ENCODE peak calls at places on chromosome 16, in four cellular contexts. One of them, this sample, is unnamed.

GRCh38 chr16:48378276-48378675 is 6.9 kb downstream of the SIAH1 start:
- DNase-seq in cardiac fibroblast: no peak
- DNase-seq in choroid plexus epithelial cell: no peak
- DNase-seq in ascending aorta: no peak
- DNase-seq in this sample: no peak

GRCh38 chr16:70715860-70716357 is 30.1 kb upstream of the MTSS2 start:
- DNase-seq in ascending aorta: no peak
- DNase-seq in cardiac fibroblast: peak
- DNase-seq in choroid plexus epithelial cell: peak
- DNase-seq in this sample: peak

GRCh38 chr16:15764112-15764511 is 92.7 kb downstream of the MYH11 start:
- DNase-seq in choroid plexus epithelial cell: no peak
- DNase-seq in cardiac fibroblast: no peak
- DNase-seq in ascending aorta: no peak
- DNase-seq in this sample: no peak

GRCh38 chr16:70800306-70800705 is 652 bp downstream of the VAC14 start:
- DNase-seq in cardiac fibroblast: no peak
- DNase-seq in choroid plexus epithelial cell: no peak
- DNase-seq in ascending aorta: no peak
- DNase-seq in this sample: no peak

GRCh38 chr16:2159052-2159838 is 3.7 kb downstream of the TRAF7 start:
- DNase-seq in choroid plexus epithelial cell: peak
- DNase-seq in cardiac fibroblast: peak
- DNase-seq in ascending aorta: peak
- DNase-seq in this sample: peak

GRCh38 chr16:83715217-83715920 is 92.4 kb upstream of the HSBP1 start:
- DNase-seq in cardiac fibroblast: no peak
- DNase-seq in choroid plexus epithelial cell: peak
- DNase-seq in ascending aorta: peak
- DNase-seq in this sample: peak

GRCh38 chr16:8850279-8850885 is 18.4 kb downstream of the CARHSP1 start:
- DNase-seq in choroid plexus epithelial cell: peak
- DNase-seq in ascending aorta: peak
- DNase-seq in cardiac fibroblast: peak
- DNase-seq in this sample: peak

GRCh38 chr16:70018254-70018653 is 67.1 kb downstream of the CLEC18A start:
- DNase-seq in cardiac fibroblast: peak
- DNase-seq in choroid plexus epithelial cell: peak
- DNase-seq in ascending aorta: no peak
- DNase-seq in this sample: no peak

GRCh38 chr16:50058091-50058771 is 7.5 kb upstream of the HEATR3 start:
- DNase-seq in choroid plexus epithelial cell: no peak
- DNase-seq in cardiac fibroblast: no peak
- DNase-seq in ascending aorta: no peak
- DNase-seq in this sample: no peak

GRCh38 chr16:70808371-70808770 is 7.4 kb upstream of the VAC14 start:
- DNase-seq in ascending aorta: no peak
- DNase-seq in choroid plexus epithelial cell: no peak
- DNase-seq in cardiac fibroblast: no peak
- DNase-seq in this sample: no peak

GRCh38 chr16:49458656-49459445 is 85.2 kb downstream of the C16orf78 start:
- DNase-seq in cardiac fibroblast: no peak
- DNase-seq in choroid plexus epithelial cell: no peak
- DNase-seq in ascending aorta: peak
- DNase-seq in this sample: no peak

DNA sequence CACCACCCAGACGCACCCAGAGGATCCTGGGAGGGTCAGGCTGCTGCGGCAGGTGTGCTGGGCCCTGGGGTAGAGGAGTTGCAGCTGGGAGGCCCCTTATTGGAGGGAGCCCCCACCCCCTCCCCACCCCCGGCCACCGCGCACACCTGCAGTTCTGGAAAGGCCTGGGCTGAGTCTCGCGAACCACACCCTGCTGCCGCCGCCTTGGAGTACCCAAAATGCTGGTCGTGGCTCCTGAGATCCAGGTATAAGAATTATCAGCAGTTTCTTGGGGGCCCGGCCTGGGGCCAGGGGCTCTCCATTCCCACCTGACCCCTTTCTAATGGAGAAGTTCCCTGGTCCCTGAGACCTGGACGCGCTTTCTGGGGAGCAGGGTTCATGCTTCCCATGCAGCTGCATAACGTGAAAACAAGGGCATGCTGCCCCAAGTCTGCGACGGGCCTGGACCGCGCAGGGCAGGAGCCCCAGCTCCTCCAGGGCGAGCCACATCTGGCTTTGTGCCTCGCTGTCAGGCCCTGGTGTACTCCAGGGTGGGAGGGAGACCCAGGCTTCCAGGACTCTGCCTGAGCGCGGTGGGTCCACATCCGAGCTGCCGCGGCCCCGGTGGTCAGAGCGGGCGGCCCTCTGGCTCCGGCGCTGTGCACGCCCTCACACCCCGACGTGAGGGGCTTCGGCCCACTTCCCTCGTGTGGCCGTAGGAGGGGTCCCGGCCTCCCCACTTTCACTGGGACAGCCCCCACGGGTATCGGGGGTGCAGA is 7.3 kb upstream of the SNAI3 start:
- DNase-seq in ascending aorta: no peak
- DNase-seq in cardiac fibroblast: no peak
- DNase-seq in choroid plexus epithelial cell: no peak
- DNase-seq in this sample: no peak
- H3K4me3 ChIP-seq in ascending aorta: no peak
- H3K4me3 ChIP-seq in cardiac fibroblast: no peak
- H3K4me3 ChIP-seq in choroid plexus epithelial cell: no peak
- H3K4me3 ChIP-seq in this sample: no peak

DNA sequence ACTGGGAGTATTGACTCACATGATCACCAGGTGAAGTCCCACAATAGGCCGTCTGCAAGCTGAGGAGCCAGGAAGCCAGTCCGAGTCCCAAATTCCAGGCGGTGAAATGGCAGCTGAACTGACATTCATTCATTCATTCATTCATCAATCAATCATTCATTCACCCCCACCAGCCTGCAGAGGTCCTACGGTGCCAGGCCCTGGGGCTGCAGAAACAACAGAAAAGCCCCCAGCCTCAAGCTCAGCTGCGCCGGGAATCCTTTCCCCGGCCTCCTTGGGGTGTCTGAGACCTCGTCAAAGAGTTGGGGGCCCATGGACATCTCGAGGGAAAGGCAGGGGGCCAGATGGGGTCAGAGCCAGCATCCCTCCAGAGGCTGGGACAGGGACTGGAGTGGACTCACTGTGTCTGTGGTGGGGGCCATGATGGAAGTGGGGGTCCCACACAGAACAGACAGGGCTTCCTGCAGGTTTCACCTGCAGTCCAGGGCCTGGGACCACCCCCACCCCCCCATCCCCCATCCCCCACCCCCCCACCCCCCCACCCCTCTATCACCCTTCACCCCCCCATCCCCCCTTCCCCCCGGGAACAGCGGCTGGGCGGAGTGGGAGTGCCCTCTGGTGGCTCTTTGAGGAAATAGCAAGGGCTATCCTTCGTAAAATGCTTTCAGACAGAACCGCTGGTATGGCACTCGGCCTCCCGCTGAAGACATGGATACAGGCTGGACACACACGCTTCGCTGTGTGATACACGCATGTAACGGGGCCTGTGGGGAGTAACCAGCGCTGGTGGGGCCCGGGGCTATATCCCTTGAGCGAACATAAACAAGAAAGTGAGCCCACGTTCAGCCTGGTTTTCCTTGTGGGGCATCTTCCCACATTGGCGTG is 8.5 kb upstream of the ZC3H18 start:
- DNase-seq in cardiac fibroblast: peak
- DNase-seq in choroid plexus epithelial cell: peak
- DNase-seq in ascending aorta: no peak
- DNase-seq in this sample: peak
- H3K4me3 ChIP-seq in cardiac fibroblast: peak
- H3K4me3 ChIP-seq in choroid plexus epithelial cell: peak
- H3K4me3 ChIP-seq in ascending aorta: peak
- H3K4me3 ChIP-seq in this sample: peak

GRCh38 chr16:3951861-3952332 is 71.4 kb upstream of the CREBBP start:
- DNase-seq in cardiac fibroblast: peak
- DNase-seq in choroid plexus epithelial cell: peak
- DNase-seq in ascending aorta: peak
- DNase-seq in this sample: peak

GRCh38 chr16:3949287-3949686 is 68.8 kb upstream of the CREBBP start:
- DNase-seq in ascending aorta: no peak
- DNase-seq in choroid plexus epithelial cell: no peak
- DNase-seq in cardiac fibroblast: peak
- DNase-seq in this sample: no peak

GRCh38 chr16:3952342-3953131 is 72.0 kb upstream of the CREBBP start:
- DNase-seq in ascending aorta: peak
- DNase-seq in choroid plexus epithelial cell: peak
- DNase-seq in cardiac fibroblast: peak
- DNase-seq in this sample: no peak

GRCh38 chr16:3949946-3950342 is 69.4 kb upstream of the CREBBP start:
- DNase-seq in ascending aorta: no peak
- DNase-seq in cardiac fibroblast: no peak
- DNase-seq in choroid plexus epithelial cell: no peak
- DNase-seq in this sample: no peak

DNA sequence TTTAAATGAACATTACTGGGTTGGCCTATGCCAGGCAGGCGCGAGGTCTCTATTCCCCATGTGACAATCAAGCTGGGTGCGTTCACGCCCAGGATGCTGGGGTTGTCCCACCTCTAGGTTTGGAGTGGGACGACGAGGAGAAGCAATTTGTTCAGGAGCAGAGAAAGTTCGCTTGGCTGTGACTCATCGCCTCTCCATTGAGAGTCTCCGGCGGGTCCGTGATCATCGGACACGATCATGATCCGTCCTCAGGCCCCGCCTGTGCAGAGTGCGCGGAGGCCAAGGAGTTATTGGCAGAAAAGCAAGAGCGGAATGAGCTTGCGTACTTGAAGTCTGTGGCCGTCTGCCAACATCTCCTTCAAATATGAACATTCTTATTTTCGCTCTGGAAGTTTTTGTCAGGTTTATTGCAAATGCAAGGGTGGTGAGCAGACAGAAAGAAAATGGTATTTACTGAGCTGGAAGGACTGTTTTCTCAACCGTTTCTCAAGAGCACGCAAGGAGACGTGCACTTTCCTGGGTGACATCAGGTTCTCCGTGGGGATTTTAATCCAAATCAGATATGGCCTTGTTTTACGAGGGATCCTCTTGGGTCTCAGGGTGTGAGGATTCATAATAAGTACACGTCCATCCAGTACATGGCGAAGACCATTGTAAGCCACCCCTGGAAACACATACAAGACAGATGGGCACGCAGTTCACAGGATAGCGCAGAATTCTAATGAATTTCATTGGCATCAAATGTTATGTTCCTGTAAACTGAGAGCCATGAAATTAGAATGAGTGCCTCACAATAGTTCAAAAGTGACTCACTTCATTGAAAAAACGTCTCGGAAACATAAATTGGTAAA is 70.1 kb upstream of the CREBBP start:
- DNase-seq in ascending aorta: peak
- DNase-seq in cardiac fibroblast: peak
- DNase-seq in choroid plexus epithelial cell: peak
- DNase-seq in this sample: peak
- H3K4me3 ChIP-seq in ascending aorta: peak
- H3K4me3 ChIP-seq in cardiac fibroblast: peak
- H3K4me3 ChIP-seq in choroid plexus epithelial cell: peak
- H3K4me3 ChIP-seq in this sample: no peak

GRCh38 chr16:30011505-30012480 is 966 bp upstream of the DOC2A start:
- DNase-seq in choroid plexus epithelial cell: no peak
- DNase-seq in cardiac fibroblast: no peak
- DNase-seq in ascending aorta: no peak
- DNase-seq in this sample: no peak
- H3K4me3 ChIP-seq in choroid plexus epithelial cell: no peak
- H3K4me3 ChIP-seq in cardiac fibroblast: no peak
- H3K4me3 ChIP-seq in ascending aorta: peak
- H3K4me3 ChIP-seq in this sample: no peak

GRCh38 chr16:75003931-75004330 is 5.1 kb downstream of the ZNRF1 start:
- DNase-seq in cardiac fibroblast: no peak
- DNase-seq in choroid plexus epithelial cell: no peak
- DNase-seq in ascending aorta: peak
- DNase-seq in this sample: no peak
- H3K4me3 ChIP-seq in cardiac fibroblast: no peak
- H3K4me3 ChIP-seq in choroid plexus epithelial cell: no peak
- H3K4me3 ChIP-seq in ascending aorta: no peak
- H3K4me3 ChIP-seq in this sample: no peak

GRCh38 chr16:56607675-56608042 is 725 bp upstream of the MT2A start:
- DNase-seq in cardiac fibroblast: no peak
- DNase-seq in choroid plexus epithelial cell: no peak
- DNase-seq in ascending aorta: no peak
- DNase-seq in this sample: no peak
- H3K4me3 ChIP-seq in cardiac fibroblast: peak
- H3K4me3 ChIP-seq in choroid plexus epithelial cell: no peak
- H3K4me3 ChIP-seq in ascending aorta: peak
- H3K4me3 ChIP-seq in this sample: peak

GRCh38 chr16:58338205-58338604 is 43.4 kb upstream of the PRSS54 start:
- DNase-seq in ascending aorta: no peak
- DNase-seq in choroid plexus epithelial cell: no peak
- DNase-seq in cardiac fibroblast: no peak
- DNase-seq in this sample: no peak

GRCh38 chr16:58333937-58334336 is 39.1 kb upstream of the PRSS54 start:
- DNase-seq in cardiac fibroblast: no peak
- DNase-seq in ascending aorta: no peak
- DNase-seq in choroid plexus epithelial cell: no peak
- DNase-seq in this sample: no peak

GRCh38 chr16:58339452-58339938 is 44.7 kb upstream of the PRSS54 start:
- DNase-seq in ascending aorta: no peak
- DNase-seq in cardiac fibroblast: peak
- DNase-seq in choroid plexus epithelial cell: peak
- DNase-seq in this sample: peak

GRCh38 chr16:58336332-58337089 is 41.7 kb upstream of the PRSS54 start:
- DNase-seq in ascending aorta: peak
- DNase-seq in choroid plexus epithelial cell: peak
- DNase-seq in cardiac fibroblast: peak
- DNase-seq in this sample: peak

GRCh38 chr16:58337090-58337444 is 42.2 kb upstream of the PRSS54 start:
- DNase-seq in ascending aorta: no peak
- DNase-seq in choroid plexus epithelial cell: no peak
- DNase-seq in cardiac fibroblast: no peak
- DNase-seq in this sample: no peak
- H3K4me3 ChIP-seq in ascending aorta: peak
- H3K4me3 ChIP-seq in choroid plexus epithelial cell: no peak
- H3K4me3 ChIP-seq in cardiac fibroblast: no peak
- H3K4me3 ChIP-seq in this sample: no peak

This sample was measured in astrocyte of the spinal cord.